ENCODE peak calls at places on chromosomes 11 and 22, in five cellular contexts. U is HepG2, K is K562, J is HCT116, C is H1. E is an unnamed sample.

GRCh38 chr11:2810401-2811205 is 75.0 kb downstream of the CDKN1C start:
- DNase-seq in U (no peak), K (no peak), J (no peak), C (no peak), E (no peak)

GRCh38 chr22:28882878-28883656 is at the start of gene ZNRF3:
- DNase-seq in U (peak; percentile 86), K (peak; percentile 92), J (peak; percentile 83), C (peak; percentile 79), E (peak; percentile 75)

GRCh38 chr22:46726066-46726985 is 11.7 kb downstream of the CERK start:
- DNase-seq in U (no peak), K (no peak), J (no peak), C (no peak), E (no peak)

GRCh38 chr22:38023045-38023444 is 34.2 kb upstream of the PICK1 start:
- DNase-seq in U (no peak), K (no peak), J (no peak), C (no peak), E (no peak)

GRCh38 chr11:20258496-20258895 is 98.2 kb upstream of the DBX1 start:
- DNase-seq in U (no peak), K (no peak), J (no peak), C (no peak), E (no peak)

GRCh38 chr11:2216400-2217064 is 44.9 kb upstream of the TH start:
- DNase-seq in U (no peak), K (no peak), J (no peak), C (no peak), E (no peak)

GRCh38 chr22:24969588-24970301 is 17.2 kb downstream of the KIAA1671 start:
- DNase-seq in U (peak; percentile 60), K (no peak), J (peak; percentile 56), C (no peak), E (no peak)

GRCh38 chr11:13772223-13773046 is 104.0 kb downstream of the FAR1 start:
- DNase-seq in U (peak; percentile 58), K (peak; percentile 31), J (peak; percentile 67), C (peak; percentile 31), E (peak; percentile 64)

GRCh38 chr11:95487938-95488337 is 256.9 kb upstream of the SESN3 start:
- DNase-seq in U (peak; percentile 3), K (no peak), J (no peak), C (no peak), E (no peak)

GRCh38 chr22:26503758-26504157 is 8.5 kb downstream of the TFIP11 start:
- DNase-seq in U (no peak), K (no peak), J (no peak), C (no peak), E (no peak)

GRCh38 chr11:47583844-47584243 is 2.6 kb upstream of the FAM180B start:
- DNase-seq in U (no peak), K (no peak), J (no peak), C (no peak), E (no peak)

GRCh38 chr11:60921259-60921658 is 3.0 kb upstream of the TMEM132A start:
- DNase-seq in U (no peak), K (no peak), J (no peak), C (no peak), E (no peak)

GRCh38 chr11:62599909-62600308 is 1.8 kb downstream of the MTA2 start:
- DNase-seq in U (no peak), K (no peak), J (no peak), C (no peak), E (no peak)

GRCh38 chr11:46363455-46363920 is 16.2 kb downstream of the DGKZ start:
- DNase-seq in U (no peak), K (no peak), J (peak; percentile 52), C (no peak), E (no peak)

GRCh38 chr11:109291553-109291952 is 130.4 kb upstream of the C11orf87 start:
- DNase-seq in U (no peak), K (no peak), J (no peak), C (no peak), E (no peak)

GRCh38 chr11:66106786-66107599 is 36.9 kb downstream of the PACS1 start:
- DNase-seq in U (peak; percentile 42), K (no peak), J (no peak), C (no peak), E (no peak)

GRCh38 chr22:34096770-34097169 is 176.5 kb upstream of the LARGE1 start:
- DNase-seq in U (no peak), K (no peak), J (no peak), C (no peak), E (no peak)

GRCh38 chr11:6927030-6927617 is 898 bp downstream of the ZNF215 start:
- DNase-seq in U (no peak), K (no peak), J (peak; percentile 10), C (no peak), E (no peak)

GRCh38 chr11:100560606-100561005 is 126.5 kb upstream of the ARHGAP42 start:
- DNase-seq in U (no peak), K (no peak), J (no peak), C (no peak), E (no peak)

GRCh38 chr11:100563541-100564280 is 123.4 kb upstream of the ARHGAP42 start:
- DNase-seq in U (no peak), K (no peak), J (no peak), C (no peak), E (no peak)

GRCh38 chr11:100561325-100561724 is 125.8 kb upstream of the ARHGAP42 start:
- DNase-seq in U (no peak), K (no peak), J (no peak), C (no peak), E (no peak)

GRCh38 chr11:100557830-100558611 is 129.1 kb upstream of the ARHGAP42 start:
- DNase-seq in U (no peak), K (no peak), J (no peak), C (no peak), E (no peak)

DNA sequence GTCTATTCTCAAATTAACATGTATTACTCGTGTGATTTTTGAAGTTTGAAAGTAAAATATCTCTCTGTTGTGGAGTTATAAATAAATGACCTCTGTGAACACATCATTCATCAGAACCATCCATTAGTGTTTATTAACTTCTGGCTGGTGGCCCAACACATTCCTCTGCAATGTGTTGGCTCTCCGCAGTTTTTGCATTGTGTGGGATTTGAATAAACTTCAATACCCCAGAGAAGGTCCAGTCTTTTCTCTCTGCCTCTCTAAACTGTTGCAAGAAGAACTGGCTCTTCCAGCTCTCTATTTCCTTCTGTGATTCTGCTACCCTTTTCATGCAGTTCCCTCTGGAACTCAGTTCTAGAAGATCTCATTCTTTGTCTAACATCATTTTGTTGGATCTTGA is 125.0 kb upstream of the ARHGAP42 start:
- DNase-seq in U (no peak), K (no peak), J (no peak), C (no peak), E (no peak)
- TF ChIP-seq ZNF274 in U (no peak), K (no peak), J (no peak), C (no peak), E (no peak)

DNA sequence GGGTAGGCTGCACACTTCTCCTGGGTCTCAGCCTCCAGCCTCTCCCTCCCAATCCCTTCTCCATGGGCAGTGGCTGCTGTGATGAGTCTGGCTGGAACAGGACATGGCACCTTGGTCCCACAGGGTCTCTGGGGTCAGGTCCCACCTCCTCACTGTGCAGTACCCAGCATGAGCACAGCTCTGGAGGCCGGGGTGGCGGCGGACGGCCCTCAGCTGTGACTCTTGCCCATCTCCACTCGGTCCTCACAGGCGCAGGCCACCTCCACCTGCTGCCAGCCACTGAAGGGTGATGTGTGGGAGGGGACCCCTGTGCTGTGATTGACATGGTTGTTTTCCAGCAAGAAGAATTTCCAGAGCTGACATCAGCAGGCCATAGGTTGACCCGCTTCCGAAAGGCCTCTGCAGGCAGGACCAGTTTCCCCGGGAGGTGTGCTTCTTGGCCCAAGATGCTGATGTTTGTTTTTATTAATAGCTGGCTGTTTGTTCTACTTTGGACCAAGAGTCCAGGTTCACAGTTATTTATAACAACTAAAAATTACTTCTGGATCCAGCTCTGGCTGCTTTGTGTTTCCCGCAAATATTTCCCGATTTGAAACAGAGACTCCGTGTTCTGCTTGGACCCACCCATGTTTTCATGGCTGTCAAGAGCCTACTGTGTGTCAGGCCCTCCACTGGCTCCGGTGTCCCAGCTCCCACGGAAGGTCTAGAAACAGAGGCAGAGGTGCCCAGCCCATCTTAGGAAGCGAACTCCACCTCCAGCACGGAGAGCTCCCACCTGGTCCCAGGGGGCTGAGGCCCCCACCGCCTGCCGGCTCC is 45.7 kb downstream of the SCUBE1 start:
- DNase-seq in U (no peak), K (no peak), J (no peak), C (no peak), E (no peak)
- H3K4me1 ChIP-seq in U (peaks cover 19% of the 10 kb centered on the region), K (peaks cover 14% of the 10 kb centered on the region), J (no peaks in the 10 kb centered on the region), C (no peaks in the 10 kb centered on the region), E (peaks cover 23% of the 10 kb centered on the region)

DNA sequence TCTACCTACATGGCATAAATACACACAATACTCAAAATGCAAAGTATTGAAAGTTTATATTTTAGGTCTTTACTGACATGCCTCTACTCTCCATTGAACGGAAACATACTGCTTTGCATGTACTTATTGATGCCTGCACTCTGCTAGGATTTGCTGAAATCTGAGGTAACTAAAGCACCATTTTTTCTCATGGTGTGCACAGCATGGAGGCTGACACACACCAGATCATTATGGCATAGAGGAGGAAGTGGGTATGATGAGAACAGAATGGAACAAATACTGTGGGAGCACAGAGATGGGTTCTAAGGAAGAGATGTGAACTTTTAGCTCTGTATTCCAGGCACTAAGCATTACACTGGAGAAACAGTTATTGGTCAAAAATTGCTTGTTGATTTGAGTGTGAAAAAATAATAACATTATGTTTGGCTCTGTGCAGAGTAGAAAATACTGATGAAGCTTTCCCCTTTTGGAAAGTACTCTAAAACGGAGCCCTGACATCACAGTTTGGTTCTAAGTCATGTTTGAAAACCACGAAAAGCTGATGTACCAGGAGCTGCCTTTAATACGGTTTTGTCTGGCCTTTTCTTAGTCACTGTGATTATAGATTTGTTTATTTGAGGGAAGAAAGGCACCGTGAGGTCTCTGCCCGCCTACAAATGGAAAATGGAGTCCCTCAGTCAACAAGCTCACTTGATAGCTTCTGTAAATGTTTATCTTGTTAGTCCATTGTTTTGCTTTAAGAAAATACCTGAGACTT is 5.6 kb downstream of the OR52R1 start:
- DNase-seq in U (no peak), K (no peak), J (no peak), C (no peak), E (no peak)
- TF ChIP-seq ZNF274 in U (no peak), K (no peak), J (no peak), C (no peak), E (no peak)

GRCh38 chr11:940496-941135 is 14.9 kb downstream of the AP2A2 start:
- DNase-seq in U (no peak), K (no peak), J (no peak), C (no peak), E (no peak)
- H3K4me1 ChIP-seq in U (peaks cover 93% of the 10 kb centered on the region), K (peaks cover 19% of the 10 kb centered on the region), J (no peaks in the 10 kb centered on the region), C (peaks cover 20% of the 10 kb centered on the region), E (peaks cover 18% of the 10 kb centered on the region)

DNA sequence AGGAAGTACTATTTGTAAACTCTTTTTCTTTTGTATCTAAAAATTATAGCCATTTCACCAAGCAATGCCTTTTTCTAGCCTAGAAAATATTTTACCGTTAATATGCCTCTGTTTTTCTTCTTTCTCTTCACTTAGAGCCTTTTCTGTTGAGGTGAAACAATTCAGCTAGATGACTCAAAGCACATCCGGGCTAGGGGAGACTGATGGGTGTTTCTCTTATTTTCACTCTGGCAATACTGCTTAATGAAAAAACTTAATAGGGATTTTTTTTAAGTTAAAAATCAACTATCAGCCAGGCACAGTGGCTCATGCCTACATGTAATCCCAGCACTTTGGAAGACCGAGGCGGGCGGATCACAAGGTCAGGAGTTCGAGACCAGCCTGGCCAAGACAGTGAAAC is 93.3 kb downstream of the SGSM3 start:
- DNase-seq in U (no peak), K (no peak), J (no peak), C (no peak), E (no peak)
- TF ChIP-seq ZNF274 in U (no peak), K (no peak), J (no peak), C (no peak), E (no peak)